ENCODE peak calls at places on chromosomes 12 and 14, in four cellular contexts. Z is colonic mucosa, S is heart left ventricle, L is tibial artery. N is an unnamed sample.
A peak's percentile ranks its signal among the peaks of the same experiment; 100 is the strongest.

GRCh38 chr12:56028511-56029165 is 7.8 kb downstream of the IKZF4 start:
- DNase-seq in Z (no peak), S (no peak), L (no peak), N (no peak)

GRCh38 chr14:29454026-29454693 is 473.5 kb downstream of the PRKD1 start:
- DNase-seq in Z (no peak), S (no peak), L (no peak), N (no peak)

GRCh38 chr14:23639891-23640523 is 3.8 kb downstream of the DHRS2 start:
- DNase-seq in Z (no peak), S (no peak), L (no peak), N (peak; percentile 3)

GRCh38 chr12:3122841-3123678 is 45.9 kb downstream of the TSPAN9 start:
- DNase-seq in Z (no peak), S (peak; percentile 84), L (peak; percentile 88), N (no peak)

GRCh38 chr12:103627189-103627855 is 40.2 kb downstream of the STAB2 start:
- DNase-seq in Z (no peak), S (peak; percentile 68), L (peak; percentile 66), N (no peak)

GRCh38 chr12:95054206-95054605 is 19.2 kb downstream of the NR2C1 start:
- DNase-seq in Z (no peak), S (no peak), L (no peak), N (no peak)

GRCh38 chr14:73741386-73741875 is 27.2 kb upstream of the PNMA1 start:
- DNase-seq in Z (peak; percentile 91), S (peak; percentile 86), L (peak; percentile 88), N (peak; percentile 75)

GRCh38 chr12:85798122-85798521 is 38.1 kb downstream of the RASSF9 start:
- DNase-seq in Z (no peak), S (no peak), L (no peak), N (no peak)

GRCh38 chr14:100341301-100342031 is 18.3 kb downstream of the SLC25A47 start:
- DNase-seq in Z (no peak), S (peak; percentile 43), L (peak; percentile 83), N (peak; percentile 75)

GRCh38 chr12:121762269-121762668 is 31.2 kb downstream of the RHOF start:
- DNase-seq in Z (no peak), S (no peak), L (no peak), N (no peak)

GRCh38 chr14:74913393-74913792 is 9.7 kb downstream of the RPS6KL1 start:
- DNase-seq in Z (no peak), S (no peak), L (no peak), N (no peak)

GRCh38 chr14:68564826-68565760 is 227.8 kb downstream of the ZFP36L1 start:
- DNase-seq in Z (no peak), S (no peak), L (peak; percentile 60), N (no peak)

GRCh38 chr14:75205586-75205985 is 29.2 kb upstream of the TMED10 start:
- DNase-seq in Z (no peak), S (no peak), L (no peak), N (no peak)

GRCh38 chr14:103008768-103009342 is 48.5 kb downstream of the CDC42BPB start:
- DNase-seq in Z (no peak), S (no peak), L (no peak), N (no peak)

GRCh38 chr12:25677180-25677937 is 124.3 kb upstream of the LMNTD1 start:
- DNase-seq in Z (no peak), S (no peak), L (no peak), N (no peak)

GRCh38 chr12:125089083-125089482 is 23.8 kb downstream of the AACS start:
- DNase-seq in Z (no peak), S (no peak), L (no peak), N (no peak)

GRCh38 chr14:23376477-23377200 is at the start of gene CMTM5:
- DNase-seq in Z (no peak), S (peak; percentile 48), L (no peak), N (no peak)

GRCh38 chr12:9669534-9669933 is at the start of gene CLEC2D:
- DNase-seq in Z (no peak), S (no peak), L (no peak), N (peak; percentile 57)

GRCh38 chr14:86777950-86778602 is 1214.9 kb downstream of the GALC start:
- DNase-seq in Z (no peak), S (no peak), L (no peak), N (no peak)

GRCh38 chr14:30610719-30611388 is 11.3 kb upstream of the SCFD1 start:
- DNase-seq in Z (peak; percentile 78), S (peak; percentile 36), L (no peak), N (peak; percentile 10)

GRCh38 chr12:75305412-75306332 is 24.5 kb downstream of the CAPS2 start:
- DNase-seq in Z (no peak), S (peak; percentile 7), L (no peak), N (no peak)

GRCh38 chr14:55048900-55049437 is 2.5 kb upstream of the MAPK1IP1L start:
- DNase-seq in Z (no peak), S (no peak), L (no peak), N (no peak)

GRCh38 chr12:6116481-6117021 is 7.9 kb downstream of the VWF start:
- DNase-seq in Z (no peak), S (peak; percentile 62), L (peak; percentile 55), N (no peak)
- TF ChIP-seq CTCF in Z (no peak), S (no peak), L (no peak), N (no peak)

DNA sequence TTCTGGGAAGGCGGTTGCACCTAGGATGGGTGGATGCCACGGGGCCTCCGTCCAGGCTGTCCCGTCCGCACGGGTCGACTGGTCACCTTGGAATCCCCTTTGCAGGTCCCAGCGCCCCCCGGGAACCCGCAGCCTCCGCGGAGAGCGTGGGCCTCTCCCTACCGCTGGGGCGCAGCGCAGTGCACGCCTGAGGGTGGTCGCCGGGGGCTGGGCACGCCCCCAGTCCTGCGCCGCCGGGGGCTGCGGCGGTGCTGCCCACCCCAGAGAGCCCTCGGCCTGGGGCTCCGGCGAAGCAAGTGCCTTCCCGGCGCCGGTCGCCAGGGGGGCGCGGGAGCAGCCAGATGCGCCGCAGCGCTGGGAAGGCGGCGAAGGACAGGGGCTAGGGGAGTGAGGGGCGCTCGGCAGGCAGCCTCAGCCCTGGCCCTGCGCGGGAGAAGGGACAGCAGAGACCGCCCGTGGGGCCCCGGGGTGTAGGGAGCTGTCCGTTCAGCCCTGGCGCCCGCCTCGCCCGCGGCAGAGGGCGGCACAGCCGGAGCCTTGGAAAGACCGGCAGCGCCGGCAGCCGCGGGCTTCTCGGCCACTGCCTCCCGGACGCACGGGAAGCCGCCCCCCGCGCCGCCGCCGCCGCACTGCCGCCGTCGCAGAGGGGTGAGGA is 527 bp downstream of the ZDHHC22 start:
- DNase-seq in Z (no peak), S (no peak), L (no peak), N (no peak)
- TF ChIP-seq CTCF in Z (peak; percentile 16), S (peak; percentile 27), L (peak; percentile 21), N (no peak)

GRCh38 chr12:27233814-27234213 is 10.3 kb upstream of the STK38L start:
- DNase-seq in Z (no peak), S (no peak), L (no peak), N (no peak)
- TF ChIP-seq CTCF in Z (no peak), S (no peak), L (no peak), N (no peak)

DNA sequence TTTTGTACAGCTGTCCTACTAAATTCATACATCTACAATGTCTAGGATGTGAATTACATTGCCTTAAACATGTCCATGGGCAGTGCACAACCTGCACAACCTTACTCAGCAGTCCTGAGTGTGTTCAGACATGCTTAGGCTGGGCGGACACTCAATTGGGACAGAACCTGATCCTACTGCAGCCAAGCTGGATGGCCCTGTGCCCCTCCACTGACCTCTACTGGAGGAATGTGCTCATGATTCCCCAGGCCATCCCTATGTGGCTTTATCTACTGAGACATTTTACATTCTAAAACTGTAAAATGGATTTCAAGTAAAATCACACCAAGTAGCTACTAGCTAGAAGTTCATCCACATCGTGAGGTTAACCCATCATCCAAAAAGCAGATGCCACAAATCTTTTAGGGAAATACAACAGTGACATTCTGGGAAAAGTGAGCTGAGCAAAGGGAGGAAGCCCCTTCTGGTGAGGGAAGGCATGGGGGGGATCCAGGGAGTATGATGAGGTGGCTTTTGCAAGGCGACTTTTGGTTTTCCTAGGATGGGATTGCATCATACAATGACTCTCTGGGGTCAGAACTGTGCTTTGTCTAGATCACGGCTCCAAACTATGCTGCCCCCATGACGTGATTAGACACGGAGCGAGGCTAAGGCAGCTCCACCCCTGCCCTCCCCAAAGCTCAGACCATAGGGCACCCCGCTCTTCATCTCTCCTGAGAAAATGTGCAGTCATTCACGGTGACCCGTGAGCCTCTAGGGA is 911.7 kb upstream of the TMEM132C start:
- DNase-seq in Z (no peak), S (no peak), L (no peak), N (no peak)
- TF ChIP-seq CTCF in Z (no peak), S (no peak), L (no peak), N (no peak)

DNA sequence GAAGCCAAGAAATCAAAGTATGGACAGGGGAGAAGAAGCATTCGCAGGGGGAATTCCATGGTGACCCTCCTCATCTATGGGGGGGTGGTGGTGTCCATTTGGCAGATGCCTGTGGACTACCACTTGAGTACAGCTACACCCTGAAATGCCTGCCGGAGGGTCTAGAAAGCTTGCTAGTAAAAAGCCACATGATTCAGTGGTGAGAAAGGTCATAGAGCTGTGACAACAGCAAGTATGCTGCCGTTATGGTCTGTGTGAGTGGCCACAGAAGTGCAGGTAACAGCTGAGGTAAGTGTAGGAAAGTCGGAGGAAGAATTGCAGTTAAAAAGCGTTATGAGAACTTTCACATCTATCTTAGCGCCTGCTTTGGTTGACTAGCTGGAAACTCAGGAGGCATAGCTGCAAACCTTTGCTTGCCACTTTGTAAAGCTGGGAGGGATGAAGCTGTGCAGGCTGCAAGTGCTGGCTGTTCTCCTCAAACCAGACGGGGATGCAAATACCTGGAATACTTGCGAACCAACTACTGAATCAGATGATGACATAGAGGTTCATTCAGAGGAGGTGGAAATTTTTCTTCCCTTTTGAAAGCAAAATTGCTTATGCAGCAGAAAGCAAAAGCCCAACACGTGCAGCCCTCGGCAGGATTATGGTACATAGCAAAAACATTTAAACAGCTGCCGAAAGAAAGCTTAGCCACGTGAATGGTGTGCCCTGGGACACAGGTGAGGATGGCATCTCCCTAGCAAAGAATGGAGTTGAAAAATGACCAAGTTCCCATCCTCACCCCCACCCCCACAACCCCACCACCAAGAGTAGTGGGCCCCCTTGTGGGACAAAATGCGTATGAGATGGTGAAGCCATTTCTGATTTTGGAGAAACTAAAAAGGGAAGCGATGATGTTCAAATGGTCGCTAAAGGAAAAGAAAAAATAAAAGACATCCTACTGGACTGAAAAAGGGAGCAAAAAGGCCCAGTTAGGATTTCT is 287.0 kb downstream of the RERGL start:
- DNase-seq in Z (no peak), S (no peak), L (no peak), N (no peak)
- TF ChIP-seq CTCF in Z (no peak), S (no peak), L (no peak), N (no peak)

DNA sequence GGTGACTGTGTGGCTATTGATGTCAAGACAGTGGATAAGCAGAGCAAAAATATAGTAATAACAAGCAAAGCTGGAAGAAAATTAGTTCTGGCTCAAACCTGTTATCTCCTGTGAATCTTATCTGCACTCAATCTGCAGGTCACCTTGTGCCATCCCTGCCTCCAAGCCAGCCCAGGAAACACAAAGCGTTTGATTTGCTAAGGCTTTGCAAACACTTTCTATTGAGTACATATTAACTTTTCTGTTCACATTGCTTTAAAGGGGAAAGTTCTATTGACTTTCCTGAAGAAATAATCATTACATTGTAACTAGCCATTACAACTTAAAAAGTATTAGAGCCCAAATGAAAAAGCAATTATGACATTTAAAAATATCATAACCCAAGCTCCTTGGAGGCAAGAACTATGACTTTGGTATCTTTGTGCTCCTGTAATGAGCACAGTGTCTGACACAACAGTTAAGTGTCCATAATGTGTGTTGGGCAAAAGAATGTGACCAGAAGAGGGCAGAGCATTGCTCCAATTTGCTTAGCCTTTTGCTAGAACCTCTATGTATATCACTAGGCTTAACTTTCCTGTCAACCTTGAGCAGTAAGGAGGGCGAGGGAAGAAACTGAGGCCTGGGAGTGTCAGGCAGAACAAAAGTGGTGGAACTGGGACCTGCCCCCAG is 24.7 kb downstream of the SERPINA3 start:
- DNase-seq in Z (no peak), S (no peak), L (no peak), N (no peak)
- TF ChIP-seq CTCF in Z (no peak), S (no peak), L (no peak), N (no peak)